ENCODE peak calls at places on chromosomes 12 and 14, in five cellular contexts. G is left ventricle myocardium superior, C is cardiac muscle cell, W is NCI-H1105, D is AG04450. H is an unnamed sample.

GRCh38 chr14:32932921-32933622 is 5.6 kb upstream of the NPAS3 start:
- DNase-seq in G (peak), C (no peak), W (no peak), D (no peak), H (peak)

GRCh38 chr14:81927069-81927468 is 393.4 kb upstream of the SEL1L start:
- DNase-seq in G (no peak), C (peak), W (no peak), D (no peak), H (no peak)

GRCh38 chr12:4243098-4243795 is 30.3 kb upstream of the CCND2 start:
- DNase-seq in G (no peak), C (no peak), W (no peak), D (no peak), H (no peak)

GRCh38 chr12:105025890-105026289 is 39.8 kb downstream of the NOPCHAP1 start:
- DNase-seq in G (no peak), C (peak), W (peak), D (peak), H (no peak)

GRCh38 chr12:123389560-123390351 is 5.8 kb downstream of the KMT5A start:
- DNase-seq in G (peak), C (no peak), W (no peak), D (no peak), H (peak)

GRCh38 chr14:92516966-92517350 is 3.4 kb downstream of the RIN3 start:
- DNase-seq in G (no peak), C (no peak), W (no peak), D (no peak), H (no peak)

GRCh38 chr12:2691001-2691339 is 103.8 kb upstream of the FKBP4 start:
- DNase-seq in G (no peak), C (peak), W (peak), D (no peak), H (peak)

GRCh38 chr12:83031301-83031700 is 344.6 kb downstream of the TMTC2 start:
- DNase-seq in G (no peak), C (no peak), W (no peak), D (no peak), H (no peak)

GRCh38 chr14:91649930-91650329 is 82.0 kb downstream of the CATSPERB start:
- DNase-seq in G (no peak), C (peak), W (no peak), D (no peak), H (no peak)

GRCh38 chr12:50641566-50641965 is 122.3 kb upstream of the ATF1 start:
- DNase-seq in G (no peak), C (no peak), W (no peak), D (no peak), H (no peak)